ENCODE peak calls at places on chromosomes 11 and 22, in ten cellular contexts. I, L, F, U, K, D, Q, O, G and S are unnamed samples.

GRCh38 chr11:43823316-43823715 is 57.3 kb upstream of the ALKBH3 start:
- DNase-seq in G (no peak), Q (no peak), L (no peak), I (no peak), D (no peak), U (no peak), K (no peak), O (no peak), F (no peak), S (no peak)

GRCh38 chr11:110469101-110469500 is 39.4 kb downstream of the FDX1 start:
- DNase-seq in F (no peak), I (no peak), Q (no peak), L (no peak), D (no peak), O (no peak), U (no peak), K (no peak), G (no peak), S (no peak)

GRCh38 chr11:78083036-78083435 is 3.4 kb upstream of the NDUFC2 start:
- DNase-seq in Q (no peak), L (no peak), G (no peak), K (no peak), O (no peak), F (no peak), D (no peak), I (no peak), U (no peak), S (no peak)

GRCh38 chr22:31626427-31627150 is 35.4 kb downstream of the PISD start:
- DNase-seq in O (no peak), I (no peak), G (no peak), F (no peak), U (no peak), K (no peak), D (no peak), L (no peak), Q (no peak), S (peak; percentile 63)

GRCh38 chr11:126007263-126007662 is 55.4 kb downstream of the CDON start:
- DNase-seq in G (no peak), I (no peak), L (peak; percentile 26), K (no peak), U (no peak), D (no peak), Q (no peak), O (no peak), F (no peak), S (no peak)

GRCh38 chr11:36447947-36448346 is 62.1 kb downstream of the TRAF6 start:
- DNase-seq in I (no peak), G (no peak), D (no peak), F (no peak), Q (no peak), K (no peak), L (peak; percentile 84), O (no peak), U (no peak), S (peak; percentile 57)

GRCh38 chr11:66880484-66881211 is 23.8 kb downstream of the LRFN4 start:
- DNase-seq in O (peak; percentile 30), U (no peak), G (peak; percentile 81), K (no peak), D (peak; percentile 49), F (no peak), L (peak; percentile 91), Q (no peak), I (no peak), S (no peak)

GRCh38 chr11:117387992-117388765 is 60.5 kb downstream of the CEP164 start:
- DNase-seq in F (no peak), K (no peak), L (no peak), D (no peak), Q (no peak), G (no peak), O (no peak), U (no peak), I (no peak), S (no peak)

GRCh38 chr11:70072471-70073187 is 5.5 kb upstream of the ANO1 start:
- DNase-seq in F (no peak), K (no peak), O (no peak), I (no peak), L (no peak), Q (no peak), U (no peak), G (no peak), D (no peak), S (peak; percentile 27)

GRCh38 chr22:19663286-19663815 is 51.0 kb upstream of the SEPTIN5 start:
- DNase-seq in K (no peak), O (no peak), G (no peak), U (no peak), D (no peak), L (peak; percentile 31), I (peak; percentile 33), F (no peak), Q (no peak), S (no peak)

GRCh38 chr11:42960521-42961088 is 351.2 kb upstream of the API5 start:
- DNase-seq in F (no peak), I (no peak), U (no peak), Q (no peak), L (no peak), K (no peak), O (no peak), D (no peak), G (no peak), S (no peak)

GRCh38 chr22:29737251-29738117 is 17.7 kb downstream of the CABP7 start:
- DNase-seq in U (no peak), F (no peak), L (no peak), K (no peak), Q (no peak), O (no peak), I (no peak), D (no peak), G (no peak), S (no peak)

GRCh38 chr11:12048936-12049790 is 40.7 kb upstream of the DKK3 start:
- DNase-seq in G (no peak), K (no peak), O (no peak), F (no peak), U (no peak), I (no peak), Q (no peak), L (no peak), D (peak; percentile 65), S (no peak)

GRCh38 chr11:64268028-64268686 is 16.3 kb downstream of the BAD start:
- DNase-seq in F (no peak), I (no peak), O (no peak), Q (no peak), U (no peak), L (no peak), D (peak; percentile 44), K (no peak), G (no peak), S (no peak)

GRCh38 chr22:38348751-38349496 is 31.7 kb upstream of the CSNK1E start:
- DNase-seq in O (no peak), L (no peak), U (no peak), D (peak; percentile 11), F (no peak), G (no peak), Q (no peak), I (no peak), K (no peak), S (no peak)

GRCh38 chr11:3947084-3947483 is 91.6 kb downstream of the STIM1 start:
- DNase-seq in U (peak; percentile 24), G (no peak), Q (peak; percentile 51), L (no peak), K (no peak), D (peak; percentile 54), I (no peak), O (peak; percentile 81), F (no peak), S (no peak)

GRCh38 chr11:96794152-96794551 is 404.3 kb downstream of the JRKL start:
- DNase-seq in U (no peak), Q (no peak), I (no peak), D (no peak), L (no peak), O (no peak), G (no peak), K (no peak), F (no peak), S (no peak)

GRCh38 chr22:37117092-37117491 is 7.6 kb upstream of the TMPRSS6 start:
- DNase-seq in I (no peak), D (no peak), K (no peak), G (no peak), L (no peak), Q (no peak), O (no peak), F (no peak), U (no peak), S (no peak)

GRCh38 chr11:113908107-113908506 is 3.5 kb downstream of the HTR3B start:
- DNase-seq in F (no peak), U (no peak), I (no peak), L (no peak), G (no peak), O (no peak), Q (no peak), K (no peak), D (no peak), S (no peak)

GRCh38 chr22:21958360-21959273 is 6.0 kb upstream of the PPM1F start:
- DNase-seq in Q (no peak), I (no peak), K (no peak), F (no peak), U (no peak), G (no peak), L (no peak), O (no peak), D (peak; percentile 38), S (no peak)

GRCh38 chr22:27879923-27880322 is 39.1 kb downstream of the PITPNB start:
- DNase-seq in Q (peak; percentile 7), G (peak; percentile 1), U (no peak), L (peak; percentile 40), F (no peak), I (no peak), D (no peak), K (no peak), O (no peak), S (peak; percentile 59)

GRCh38 chr11:103537904-103538502 is 428.8 kb downstream of the DYNC2H1 start:
- DNase-seq in G (no peak), Q (no peak), K (no peak), U (no peak), F (no peak), L (peak; percentile 49), I (no peak), O (no peak), D (no peak), S (peak; percentile 25)

GRCh38 chr11:121389651-121390050 is 62.5 kb upstream of the SORL1 start:
- DNase-seq in L (no peak), U (no peak), O (no peak), I (no peak), Q (no peak), D (no peak), F (no peak), G (no peak), K (no peak), S (no peak)

GRCh38 chr11:63945482-63946163 is 6.8 kb downstream of the NAA40 start:
- DNase-seq in Q (peak; percentile 35), F (peak; percentile 36), U (peak; percentile 28), L (peak; percentile 92), D (peak; percentile 78), K (no peak), O (peak; percentile 47), G (peak; percentile 76), I (no peak), S (peak; percentile 78)

GRCh38 chr11:119218141-119218878 is 12.2 kb downstream of the CBL start:
- DNase-seq in U (no peak), I (no peak), G (no peak), K (no peak), F (no peak), Q (no peak), O (no peak), D (no peak), L (no peak), S (no peak)

GRCh38 chr11:75428301-75428724 is 4.7 kb downstream of the KLHL35 start:
- DNase-seq in D (peak; percentile 92), O (peak; percentile 42), Q (peak; percentile 57), K (peak; percentile 39), G (peak; percentile 87), I (no peak), F (peak; percentile 44), L (peak; percentile 96), U (peak; percentile 48), S (peak; percentile 71)

GRCh38 chr11:121132211-121132976 is 31.4 kb downstream of the TECTA start:
- DNase-seq in U (no peak), D (no peak), F (no peak), L (peak; percentile 42), K (no peak), G (no peak), Q (no peak), I (no peak), O (no peak), S (no peak)

GRCh38 chr11:29448246-29448877 is 568.5 kb downstream of the KCNA4 start:
- DNase-seq in G (no peak), O (no peak), L (peak; percentile 33), Q (no peak), F (no peak), U (no peak), D (no peak), K (no peak), I (no peak), S (no peak)